ENCODE peak calls at places on chromosomes 2 and 18, in seven cellular contexts. J is fibroblast of the aortic adventitia; I is stimulated activated CD8-positive, alpha-beta memory T cell treated with anti-CD3 and anti-CD28 coated beads, Interleukin-4, amount 100 ng/mL, for 24 hours; U is AG08396; M is BJ; D is GM06990; Q is gastrocnemius medialis. O is an unnamed sample.

GRCh38 chr2:208371634-208371935 is 35.0 kb upstream of the PTH2R start:
- DNase-seq in J (no peak), I (no peak), U (no peak), M (no peak), D (no peak), Q (no peak), O (no peak)

GRCh38 chr2:79887747-79888374 is 375.0 kb downstream of the CTNNA2 start:
- DNase-seq in J (peak; percentile 70), I (no peak), U (peak; percentile 45), M (peak; percentile 6), D (no peak), Q (no peak), O (peak; percentile 21)

GRCh38 chr2:21356076-21356856 is 232.5 kb downstream of the TDRD15 start:
- DNase-seq in J (no peak), I (no peak), U (no peak), M (no peak), D (no peak), Q (no peak), O (no peak)

GRCh38 chr18:3839481-3840075 is 389.6 kb downstream of the TGIF1 start:
- DNase-seq in J (no peak), I (no peak), U (no peak), M (no peak), D (no peak), Q (no peak), O (no peak)

GRCh38 chr2:140401056-140401455 is 1620.9 kb upstream of the NXPH2 start:
- DNase-seq in J (no peak), I (no peak), U (no peak), M (no peak), D (no peak), Q (no peak), O (no peak)

GRCh38 chr2:100136310-100136709 is 6.1 kb downstream of the AFF3 start:
- DNase-seq in J (no peak), I (no peak), U (no peak), M (no peak), D (peak; percentile 76), Q (no peak), O (no peak)

GRCh38 chr2:69464575-69464974 is 27.3 kb upstream of the NFU1 start:
- DNase-seq in J (peak; percentile 85), I (no peak), U (no peak), M (no peak), D (no peak), Q (no peak), O (no peak)

GRCh38 chr2:20585710-20586378 is 65.1 kb downstream of the HS1BP3 start:
- DNase-seq in J (no peak), I (no peak), U (no peak), M (no peak), D (no peak), Q (no peak), O (no peak)

GRCh38 chr2:7621018-7621814 is 704.0 kb downstream of the RNF144A start:
- DNase-seq in J (no peak), I (no peak), U (no peak), M (no peak), D (peak; percentile 14), Q (no peak), O (no peak)

O was measured in SJCRH30.